ENCODE peak calls at places on chromosome 7, in nine cellular contexts. P is astrocyte of the spinal cord; A is CD8-positive, alpha-beta T cell; D is upper lobe of left lung; O is WTC11; M is MCF 10A; N is kidney epithelial cell; W is choroid plexus epithelial cell; K is right atrium auricular region. L is an unnamed sample.

GRCh38 chr7:47826754-47827153 is 121.5 kb downstream of the PKD1L1 start:
- DNase-seq in P (no peak), A (no peak), D (no peak), O (no peak), M (no peak), N (no peak), W (no peak), K (peak; percentile 13), L (no peak)

GRCh38 chr7:148481965-148482626 is 108.5 kb upstream of the C7orf33 start:
- DNase-seq in P (no peak), A (no peak), D (no peak), O (no peak), M (no peak), N (no peak), W (no peak), K (no peak), L (no peak)

GRCh38 chr7:12518920-12519681 is 51.4 kb upstream of the SCIN start:
- DNase-seq in P (peak; percentile 4), A (no peak), D (no peak), O (peak; percentile 68), M (peak; percentile 20), N (no peak), W (peak; percentile 41), K (no peak), L (no peak)

GRCh38 chr7:97272237-97272975 is 154.9 kb downstream of the SDHAF3 start:
- DNase-seq in P (no peak), A (no peak), D (no peak), O (no peak), M (no peak), N (no peak), W (no peak), K (no peak), L (no peak)

GRCh38 chr7:55546826-55547225 is 25.5 kb downstream of the VOPP1 start:
- DNase-seq in P (peak; percentile 81), A (no peak), D (no peak), O (no peak), M (peak; percentile 97), N (peak; percentile 78), W (peak; percentile 67), K (peak; percentile 78), L (no peak)

GRCh38 chr7:132755538-132756481 is 179.5 kb upstream of the PLXNA4 start:
- DNase-seq in P (peak; percentile 36), A (no peak), D (no peak), O (no peak), M (peak; percentile 16), N (no peak), W (no peak), K (no peak), L (no peak)

GRCh38 chr7:102978280-102978679 is 65.5 kb downstream of the LRRC17 start:
- DNase-seq in P (peak; percentile 58), A (no peak), D (no peak), O (no peak), M (peak; percentile 97), N (no peak), W (peak; percentile 85), K (no peak), L (no peak)

GRCh38 chr7:76364198-76364584 is 5.4 kb upstream of the YWHAG start:
- DNase-seq in P (peak; percentile 74), A (no peak), D (no peak), O (no peak), M (peak; percentile 67), N (peak; percentile 56), W (peak; percentile 77), K (no peak), L (no peak)

GRCh38 chr7:102291056-102291915 is 4.6 kb downstream of the SH2B2 start:
- DNase-seq in P (no peak), A (no peak), D (no peak), O (no peak), M (no peak), N (no peak), W (no peak), K (no peak), L (no peak)

GRCh38 chr7:70574970-70575799 is 556.8 kb upstream of the GALNT17 start:
- DNase-seq in P (peak; percentile 63), A (no peak), D (no peak), O (no peak), M (no peak), N (peak; percentile 58), W (no peak), K (no peak), L (no peak)

GRCh38 chr7:157575777-157576176 is 239.0 kb downstream of the DNAJB6 start:
- DNase-seq in P (no peak), A (no peak), D (no peak), O (no peak), M (no peak), N (no peak), W (no peak), K (no peak), L (no peak)

GRCh38 chr7:95096123-95096395 is 188.7 kb downstream of the PPP1R9A start:
- DNase-seq in P (no peak), A (no peak), D (no peak), O (no peak), M (no peak), N (no peak), W (peak; percentile 64), K (no peak), L (no peak)

GRCh38 chr7:86833360-86833759 is 189.7 kb downstream of the GRM3 start:
- DNase-seq in P (no peak), A (no peak), D (no peak), O (no peak), M (no peak), N (no peak), W (no peak), K (no peak), L (no peak)

GRCh38 chr7:130988443-130988842 is 254.4 kb upstream of the KLF14 start:
- DNase-seq in P (no peak), A (no peak), D (no peak), O (no peak), M (no peak), N (no peak), W (no peak), K (no peak), L (no peak)

GRCh38 chr7:143237363-143237762 is 15.5 kb downstream of the TAS2R40 start:
- DNase-seq in P (no peak), A (no peak), D (no peak), O (no peak), M (no peak), N (no peak), W (no peak), K (no peak), L (no peak)

GRCh38 chr7:77331938-77332695 is 84.0 kb downstream of the GSAP start:
- DNase-seq in P (peak; percentile 89), A (peak; percentile 15), D (no peak), O (peak; percentile 29), M (peak; percentile 90), N (peak; percentile 63), W (peak; percentile 95), K (peak; percentile 75), L (no peak)

DNA sequence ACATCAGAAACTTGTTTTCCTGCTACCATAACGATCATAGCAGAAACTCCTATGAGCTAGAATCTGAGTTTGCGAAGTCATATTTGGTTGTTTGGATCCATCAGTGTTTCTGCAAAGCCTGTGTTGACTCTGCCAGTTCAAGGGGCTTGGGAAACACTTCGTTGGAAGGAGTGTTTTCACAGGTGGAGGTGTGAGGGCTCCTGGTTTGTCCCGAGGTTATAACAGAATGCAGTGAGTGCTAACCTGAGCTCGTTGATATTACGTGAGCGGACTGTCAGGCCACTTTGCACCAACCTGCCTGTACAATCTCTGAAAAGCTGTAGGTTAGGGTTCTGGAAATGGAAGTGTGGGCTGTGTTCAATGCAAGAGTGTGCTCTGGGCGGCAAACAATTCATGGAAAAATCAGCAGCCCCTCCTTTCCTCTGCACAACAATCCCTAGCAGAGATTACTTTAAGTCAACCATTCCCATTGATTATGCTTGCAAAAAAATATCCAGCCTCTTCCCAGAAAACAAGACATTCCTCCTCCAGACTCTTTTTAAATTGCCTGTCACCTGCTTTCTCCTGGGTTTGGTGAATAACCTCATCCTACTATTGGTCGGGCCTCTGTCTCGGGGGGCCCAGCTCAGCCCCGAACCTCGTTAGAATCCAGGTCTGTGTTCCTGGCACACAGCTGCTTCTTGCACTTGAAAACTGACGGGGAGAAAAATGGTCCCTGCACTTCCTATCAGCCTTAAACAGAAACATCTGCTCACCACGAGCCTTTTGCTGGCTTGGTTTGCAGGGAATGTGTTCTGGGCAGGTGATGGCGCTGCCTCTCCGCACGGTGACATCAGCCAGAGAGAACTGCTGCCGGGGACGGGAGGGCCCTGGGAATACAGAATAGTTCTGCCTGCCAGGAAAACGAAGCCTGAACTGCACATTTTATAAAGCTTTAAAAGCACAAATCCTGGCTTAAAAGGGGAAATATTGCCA is 622.2 kb downstream of the TYW1 start:
- DNase-seq in P (no peak), A (no peak), D (no peak), O (peak; percentile 53), M (no peak), N (no peak), W (no peak), K (no peak), L (peak; percentile 27)
- TF ChIP-seq CTCF in P (no peak), A (no peak), D (no peak), O (no peak), M (no peak), N (peak; percentile 4), W (no peak), K (peak; percentile 21), L (no peak)

GRCh38 chr7:128392446-128393327 is 17.1 kb downstream of the IMPDH1 start:
- DNase-seq in P (no peak), A (no peak), D (peak; percentile 64), O (no peak), M (no peak), N (no peak), W (no peak), K (no peak), L (no peak)
- TF ChIP-seq CTCF in P (no peak), A (no peak), D (no peak), O (no peak), M (no peak), N (no peak), W (no peak), K (no peak), L (no peak)

DNA sequence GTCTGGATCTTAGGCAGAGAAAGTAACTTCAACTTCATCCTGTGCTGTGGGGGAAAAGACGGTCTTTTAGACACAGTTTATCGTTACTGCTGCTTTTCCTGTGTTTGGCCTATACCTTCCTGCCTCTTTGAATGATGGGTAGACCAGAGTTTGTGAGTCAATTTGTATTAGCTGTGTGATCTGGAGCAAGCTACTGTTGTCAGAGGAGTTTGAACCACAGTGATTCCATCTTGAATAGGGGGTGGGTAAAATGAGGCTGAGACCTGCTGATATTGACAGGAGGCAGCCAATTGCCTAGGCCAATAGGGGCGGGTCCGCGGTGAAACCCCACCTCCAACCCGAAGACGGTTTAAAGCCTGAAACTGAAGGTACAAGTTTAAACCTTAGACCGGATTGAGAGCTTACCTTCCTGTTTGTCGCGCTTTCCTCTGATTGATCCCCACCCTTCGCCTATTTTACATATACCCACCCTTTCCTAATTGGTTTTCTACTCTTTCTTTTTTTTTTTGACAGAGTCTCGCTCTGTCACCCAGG is 35.8 kb upstream of the EIF4H start:
- DNase-seq in P (no peak), A (no peak), D (no peak), O (peak; percentile 69), M (no peak), N (no peak), W (no peak), K (no peak), L (no peak)
- TF ChIP-seq CTCF in P (no peak), A (no peak), D (no peak), O (no peak), M (no peak), N (no peak), W (no peak), K (no peak), L (no peak)

DNA sequence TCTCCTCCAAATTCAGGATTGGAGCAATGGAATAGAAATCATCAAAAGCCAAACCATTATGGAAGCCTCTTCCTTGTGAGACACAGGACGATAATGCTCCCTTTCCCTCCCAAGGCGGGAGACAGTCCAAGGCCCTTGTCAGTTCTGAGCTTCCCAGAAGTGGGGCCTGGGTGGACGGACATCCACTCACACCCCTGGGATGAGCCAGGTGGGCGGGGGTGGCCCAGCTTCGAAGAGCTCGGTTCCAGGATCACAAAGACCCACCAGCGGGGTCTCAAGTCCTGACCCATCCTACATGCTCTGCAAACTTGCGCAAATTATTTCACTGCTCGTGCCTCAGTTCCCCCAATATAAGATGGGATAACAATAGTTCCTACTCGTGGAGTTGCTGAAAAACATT is 10.1 kb upstream of the FOXL3 start:
- DNase-seq in P (no peak), A (no peak), D (no peak), O (no peak), M (no peak), N (no peak), W (no peak), K (no peak), L (no peak)
- TF ChIP-seq CTCF in P (no peak), A (no peak), D (no peak), O (no peak), M (no peak), N (no peak), W (no peak), K (no peak), L (no peak)

L was measured in mesothelial cell of epicardium.